ENCODE peak calls at places on chromosome 1, in five cellular contexts. J is A549, W is WTC11, C is HCT116, A is HepG2. G is an unnamed sample.

GRCh38 chr1:173864179-173864867 is 3.5 kb downstream of the GAS5 start:
- DNase-seq in J (no peak), W (no peak), C (no peak), A (no peak), G (no peak)

GRCh38 chr1:27585684-27586083 is 18.3 kb downstream of the AHDC1 start:
- DNase-seq in J (no peak), W (no peak), C (no peak), A (no peak), G (no peak)

GRCh38 chr1:156383023-156383422 is 14.0 kb downstream of the RHBG start:
- DNase-seq in J (peak; percentile 88), W (peak; percentile 92), C (peak; percentile 45), A (peak; percentile 49), G (peak; percentile 71)

GRCh38 chr1:218371927-218372672 is 27.0 kb downstream of the TGFB2 start:
- DNase-seq in J (no peak), W (no peak), C (no peak), A (peak; percentile 82), G (no peak)

GRCh38 chr1:225554216-225554812 is 98.6 kb downstream of the ENAH start:
- DNase-seq in J (peak; percentile 18), W (no peak), C (peak; percentile 18), A (peak; percentile 12), G (peak; percentile 52)

GRCh38 chr1:222547944-222548671 is at the start of gene HHIPL2:
- DNase-seq in J (no peak), W (no peak), C (no peak), A (no peak), G (no peak)

GRCh38 chr1:98005326-98006010 is 84.6 kb upstream of the DPYD start:
- DNase-seq in J (peak; percentile 1), W (no peak), C (no peak), A (no peak), G (no peak)

GRCh38 chr1:200979574-200980451 is 43.7 kb downstream of the KIF21B start:
- DNase-seq in J (peak; percentile 47), W (peak; percentile 90), C (peak; percentile 12), A (peak; percentile 24), G (peak; percentile 71)

GRCh38 chr1:84508510-84508909 is 2.1 kb upstream of the GNG5 start:
- DNase-seq in J (no peak), W (no peak), C (no peak), A (peak; percentile 18), G (no peak)

GRCh38 chr1:22387888-22388564 is 63.6 kb upstream of the ZBTB40 start:
- DNase-seq in J (no peak), W (no peak), C (no peak), A (no peak), G (no peak)

GRCh38 chr1:93701619-93702018 is 20.0 kb upstream of the BCAR3 start:
- DNase-seq in J (peak; percentile 91), W (no peak), C (peak; percentile 97), A (peak; percentile 53), G (no peak)

GRCh38 chr1:11741919-11742598 is 6.1 kb downstream of the AGTRAP start:
- DNase-seq in J (no peak), W (no peak), C (no peak), A (no peak), G (no peak)

GRCh38 chr1:187275985-187276580 is 447.3 kb downstream of the PLA2G4A start:
- DNase-seq in J (no peak), W (no peak), C (no peak), A (no peak), G (no peak)

GRCh38 chr1:75087278-75087677 is 46.9 kb upstream of the LHX8 start:
- DNase-seq in J (no peak), W (no peak), C (no peak), A (no peak), G (no peak)

GRCh38 chr1:14733779-14734140 is 135.3 kb downstream of the KAZN start:
- DNase-seq in J (no peak), W (peak; percentile 38), C (no peak), A (no peak), G (no peak)

GRCh38 chr1:216034506-216034905 is 388.7 kb downstream of the USH2A start:
- DNase-seq in J (no peak), W (peak; percentile 47), C (no peak), A (no peak), G (peak; percentile 18)

GRCh38 chr1:113684153-113684541 is 75.1 kb downstream of the PHTF1 start:
- DNase-seq in J (no peak), W (no peak), C (no peak), A (no peak), G (no peak)

GRCh38 chr1:207822124-207822601 is 70.3 kb downstream of the CD46 start:
- DNase-seq in J (no peak), W (no peak), C (no peak), A (no peak), G (no peak)

GRCh38 chr1:59113876-59114457 is 182.9 kb upstream of the FGGY start:
- DNase-seq in J (no peak), W (no peak), C (no peak), A (no peak), G (no peak)

GRCh38 chr1:116971965-116972675 is 29.4 kb upstream of the CD101 start:
- DNase-seq in J (no peak), W (no peak), C (no peak), A (no peak), G (no peak)

GRCh38 chr1:154768456-154769125 is 101.5 kb downstream of the KCNN3 start:
- DNase-seq in J (no peak), W (no peak), C (no peak), A (no peak), G (no peak)

GRCh38 chr1:246971322-246971721 is 36.5 kb downstream of the ZNF695 start:
- DNase-seq in J (no peak), W (peak; percentile 65), C (no peak), A (peak; percentile 23), G (peak; percentile 63)

GRCh38 chr1:145906954-145907755 is 2.7 kb downstream of the ITGA10 start:
- DNase-seq in J (no peak), W (no peak), C (no peak), A (no peak), G (no peak)

GRCh38 chr1:194367121-194367520 is 1180.7 kb upstream of the B3GALT2 start:
- DNase-seq in J (no peak), W (no peak), C (no peak), A (no peak), G (no peak)

GRCh38 chr1:84758968-84759491 is 68.8 kb upstream of the SSX2IP start:
- DNase-seq in J (no peak), W (no peak), C (no peak), A (no peak), G (no peak)

GRCh38 chr1:119651133-119651532 is 3.1 kb upstream of the ZNF697 start:
- DNase-seq in J (no peak), W (no peak), C (no peak), A (no peak), G (no peak)

GRCh38 chr1:10909697-10910489 is 102.6 kb upstream of the TARDBP start:
- DNase-seq in J (peak; percentile 46), W (peak; percentile 92), C (no peak), A (peak; percentile 28), G (peak; percentile 80)

GRCh38 chr1:183105449-183105848 is 80.6 kb upstream of the LAMC2 start:
- DNase-seq in J (no peak), W (no peak), C (no peak), A (no peak), G (no peak)

GRCh38 chr1:117416546-117417117 is 49.4 kb downstream of the MAN1A2 start:
- DNase-seq in J (no peak), W (no peak), C (no peak), A (no peak), G (no peak)

GRCh38 chr1:184222561-184223157 is 164.2 kb upstream of the C1orf21 start:
- DNase-seq in J (peak; percentile 35), W (peak; percentile 71), C (peak; percentile 29), A (peak; percentile 25), G (peak; percentile 42)

DNA sequence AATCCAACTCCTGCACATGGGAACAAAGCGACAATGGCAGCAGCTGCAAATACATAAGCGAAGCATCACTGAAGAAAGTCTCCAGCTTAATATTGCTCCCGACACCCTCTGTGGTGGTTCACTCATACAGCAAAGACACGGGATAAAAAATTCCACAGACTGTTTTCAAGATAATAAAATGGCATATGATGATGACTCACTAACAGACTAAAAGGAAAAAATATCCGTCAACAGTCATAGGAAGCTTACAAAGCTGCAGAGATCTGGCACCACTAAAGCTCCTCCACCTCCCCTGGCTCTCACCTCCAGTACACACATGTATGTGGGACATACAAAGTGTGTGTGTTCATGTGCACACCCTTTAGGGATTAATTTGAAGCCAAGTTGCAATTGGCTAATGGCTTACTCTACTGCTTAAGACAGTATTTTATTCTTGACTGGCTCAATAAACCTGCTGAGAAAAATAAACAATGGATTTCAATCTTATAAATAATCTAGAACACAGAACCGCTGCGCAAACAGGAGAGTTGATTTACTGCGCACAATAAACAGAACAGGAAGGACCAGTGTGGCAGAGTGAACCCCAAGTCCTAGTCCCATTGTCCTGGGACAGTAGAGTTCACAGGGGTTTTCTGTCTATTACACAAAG is 94.4 kb downstream of the SLC45A1 start:
- DNase-seq in J (no peak), W (no peak), C (no peak), A (no peak), G (no peak)
- TF ChIP-seq CTCF in J (no peak), W (no peak), C (no peak), A (no peak), G (no peak)

GRCh38 chr1:226691257-226691656 is 47.8 kb downstream of the ITPKB start:
- DNase-seq in J (no peak), W (no peak), C (no peak), A (no peak), G (no peak)
- TF ChIP-seq MAX in J (no peak), W (no peak), C (no peak), A (no peak), G (no peak)

DNA sequence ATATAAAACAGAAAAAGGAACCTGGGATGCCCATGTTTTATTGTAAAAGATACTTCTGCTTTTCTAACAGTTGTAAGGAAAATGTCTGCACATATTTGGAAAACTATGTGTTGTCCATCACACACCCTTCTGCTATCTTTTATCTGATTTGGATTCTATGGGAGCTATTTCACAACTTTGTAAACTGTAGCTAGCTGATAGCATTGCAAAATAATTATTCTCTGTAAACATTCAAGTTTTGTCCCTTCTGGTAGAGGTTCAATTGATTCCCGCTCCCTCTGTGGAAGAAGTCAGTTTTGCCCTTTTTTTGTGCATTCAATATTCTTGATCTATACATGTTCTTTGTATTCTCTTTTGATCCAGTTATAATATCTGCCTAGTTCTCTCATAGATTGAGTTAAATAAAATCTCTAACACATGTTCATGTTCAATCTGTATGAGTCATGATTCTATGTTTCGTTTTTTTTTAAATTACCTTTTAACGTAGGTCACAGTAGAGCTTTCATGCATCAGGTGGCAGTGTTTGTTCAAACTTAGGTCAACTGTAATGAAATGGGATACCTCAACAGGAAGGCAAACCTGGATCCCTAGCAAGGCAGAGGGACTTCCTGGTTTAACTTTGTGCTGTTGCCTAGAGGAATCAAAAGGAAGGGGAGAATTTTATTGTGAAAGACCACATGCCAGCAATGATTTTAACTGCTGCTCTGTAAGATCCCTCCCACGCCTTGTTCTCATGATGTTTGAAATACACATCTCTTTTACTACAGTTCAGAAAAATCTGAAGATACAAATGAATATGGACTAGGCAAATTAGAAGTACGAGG is 26.0 kb upstream of the BCL9 start:
- DNase-seq in J (no peak), W (no peak), C (peak; percentile 62), A (peak; percentile 87), G (peak; percentile 41)
- TF ChIP-seq CTCF in J (peak; percentile 37), W (no peak), C (peak; percentile 47), A (peak; percentile 78), G (no peak)

DNA sequence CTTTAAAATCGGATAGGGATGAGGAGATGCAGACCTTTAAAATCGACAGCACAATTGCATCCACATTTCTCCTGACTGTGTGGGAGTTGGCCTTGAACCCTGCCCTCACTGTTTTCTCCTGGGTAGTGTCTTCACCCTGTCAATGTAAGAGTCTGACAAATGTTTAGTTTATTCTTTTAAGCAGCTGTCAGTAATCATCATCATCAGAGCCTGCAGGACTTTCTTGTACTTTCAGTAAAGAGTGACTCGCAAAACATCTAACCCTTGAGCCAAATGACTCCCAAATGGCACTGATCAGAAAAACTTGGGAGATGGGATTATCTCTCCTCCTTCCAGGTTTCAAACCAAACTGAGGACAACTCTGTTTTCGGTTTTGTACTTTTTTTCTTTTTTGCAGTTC is 460.2 kb downstream of the KIF26B start:
- DNase-seq in J (no peak), W (no peak), C (no peak), A (no peak), G (no peak)
- TF ChIP-seq MAX in J (no peak), W (no peak), C (no peak), A (no peak), G (no peak)

G was measured in NB4.